ENCODE peak calls at places on chromosomes 1 and 21, in six cellular contexts. L, P, I, Q, R and F are unnamed samples.

GRCh38 chr21:43912910-43913309 is 47.9 kb downstream of the AGPAT3 start:
- DNase-seq in P (no peak), R (no peak), I (no peak), L (no peak), Q (no peak), F (no peak)

GRCh38 chr1:84062496-84062895 is 63.6 kb upstream of the TTLL7 start:
- DNase-seq in I (no peak), P (no peak), Q (no peak), L (no peak), R (no peak), F (no peak)

GRCh38 chr1:47942238-47942629 is 55.0 kb downstream of the TRABD2B start:
- DNase-seq in P (no peak), Q (no peak), I (no peak), R (peak; percentile 13), L (no peak), F (no peak)

GRCh38 chr1:100378956-100379355 is 26.6 kb downstream of the CDC14A start:
- DNase-seq in Q (no peak), P (no peak), L (no peak), R (no peak), I (no peak), F (no peak)

GRCh38 chr1:59427784-59428183 is 130.9 kb downstream of the FGGY start:
- DNase-seq in R (no peak), Q (no peak), I (no peak), L (no peak), P (no peak), F (no peak)

GRCh38 chr1:22347854-22348760 is 103.5 kb upstream of the ZBTB40 start:
- DNase-seq in Q (no peak), P (no peak), I (no peak), R (no peak), L (no peak), F (no peak)

GRCh38 chr21:26164311-26164710 is 6.3 kb downstream of the APP start:
- DNase-seq in R (no peak), L (no peak), Q (no peak), I (no peak), P (no peak), F (no peak)

GRCh38 chr1:31502926-31503511 is 73.3 kb upstream of the TINAGL1 start:
- DNase-seq in Q (no peak), I (no peak), L (no peak), P (no peak), R (no peak), F (no peak)

GRCh38 chr21:42384184-42384583 is 11.7 kb downstream of the TMPRSS3 start:
- DNase-seq in Q (no peak), L (no peak), P (no peak), R (no peak), I (no peak), F (no peak)

GRCh38 chr1:23403038-23403336 is 21.6 kb downstream of the TCEA3 start:
- DNase-seq in P (peak; percentile 60), L (no peak), Q (no peak), R (peak; percentile 77), I (no peak), F (no peak)

GRCh38 chr1:235004276-235004675 is 124.4 kb downstream of the TOMM20 start:
- DNase-seq in L (no peak), R (no peak), P (no peak), Q (no peak), I (no peak), F (no peak)

GRCh38 chr1:153422450-153423068 is 6.2 kb downstream of the S100A7A start:
- DNase-seq in P (peak; percentile 81), Q (peak; percentile 58), R (peak; percentile 50), L (peak; percentile 65), I (peak; percentile 40), F (peak; percentile 31)

GRCh38 chr21:37460196-37460595 is 93.6 kb downstream of the DYRK1A start:
- DNase-seq in P (no peak), R (no peak), I (no peak), Q (no peak), L (no peak), F (no peak)

GRCh38 chr1:85502625-85503083 is 37.7 kb upstream of the DDAH1 start:
- DNase-seq in P (peak; percentile 69), R (peak; percentile 36), Q (no peak), L (no peak), I (peak; percentile 56), F (no peak)

GRCh38 chr1:237084399-237085077 is 42.6 kb downstream of the RYR2 start:
- DNase-seq in R (no peak), P (no peak), Q (no peak), L (no peak), I (no peak), F (no peak)

GRCh38 chr1:61132176-61133047 is 50.1 kb downstream of the NFIA start:
- DNase-seq in Q (no peak), R (peak; percentile 17), I (no peak), L (no peak), P (no peak), F (no peak)